ENCODE peak calls at places on chromosome 19, in six cellular contexts. One of them, this sample, is unnamed.

GRCh38 chr19:19105365-19106060 is 32.8 kb downstream of the TMEM161A start:
- DNase-seq in NCI-H1092 treated with DMSO at 0.1 percent for 48 hours: no peak
- DNase-seq in BJ: no peak
- DNase-seq in HCT116: peak
- DNase-seq in heart right ventricle: peak
- DNase-seq in gastrocnemius medialis: no peak
- DNase-seq in this sample: no peak

GRCh38 chr19:5648464-5648863 is 25.6 kb downstream of the SAFB start:
- DNase-seq in NCI-H1092 treated with DMSO at 0.1 percent for 48 hours: no peak
- DNase-seq in HCT116: no peak
- DNase-seq in gastrocnemius medialis: no peak
- DNase-seq in heart right ventricle: no peak
- DNase-seq in BJ: no peak
- DNase-seq in this sample: no peak

GRCh38 chr19:282501-282900 is 8.7 kb downstream of the PLPP2 start:
- DNase-seq in HCT116: no peak
- DNase-seq in NCI-H1092 treated with DMSO at 0.1 percent for 48 hours: no peak
- DNase-seq in BJ: no peak
- DNase-seq in heart right ventricle: no peak
- DNase-seq in gastrocnemius medialis: no peak
- DNase-seq in this sample: peak

GRCh38 chr19:19464339-19465098 is 50.8 kb downstream of the TSSK6 start:
- DNase-seq in gastrocnemius medialis: no peak
- DNase-seq in heart right ventricle: no peak
- DNase-seq in NCI-H1092 treated with DMSO at 0.1 percent for 48 hours: no peak
- DNase-seq in BJ: no peak
- DNase-seq in HCT116: no peak
- DNase-seq in this sample: no peak

GRCh38 chr19:45402469-45403070 is 2.3 kb downstream of the PPP1R13L start:
- DNase-seq in heart right ventricle: no peak
- DNase-seq in HCT116: no peak
- DNase-seq in NCI-H1092 treated with DMSO at 0.1 percent for 48 hours: no peak
- DNase-seq in gastrocnemius medialis: no peak
- DNase-seq in BJ: no peak
- DNase-seq in this sample: no peak

GRCh38 chr19:55210120-55210493 is 806 bp upstream of the PTPRH start:
- DNase-seq in BJ: peak
- DNase-seq in HCT116: peak
- DNase-seq in gastrocnemius medialis: no peak
- DNase-seq in NCI-H1092 treated with DMSO at 0.1 percent for 48 hours: peak
- DNase-seq in heart right ventricle: no peak
- DNase-seq in this sample: no peak

GRCh38 chr19:42281175-42282035 is 12.4 kb downstream of the CIC start:
- DNase-seq in heart right ventricle: peak
- DNase-seq in NCI-H1092 treated with DMSO at 0.1 percent for 48 hours: peak
- DNase-seq in BJ: no peak
- DNase-seq in gastrocnemius medialis: no peak
- DNase-seq in HCT116: no peak
- DNase-seq in this sample: peak

GRCh38 chr19:28436320-28436719 is 776.6 kb downstream of the UQCRFS1 start:
- DNase-seq in NCI-H1092 treated with DMSO at 0.1 percent for 48 hours: peak
- DNase-seq in BJ: no peak
- DNase-seq in gastrocnemius medialis: no peak
- DNase-seq in HCT116: no peak
- DNase-seq in heart right ventricle: no peak
- DNase-seq in this sample: peak

GRCh38 chr19:4913996-4914735 is 4.9 kb downstream of the UHRF1 start:
- DNase-seq in BJ: no peak
- DNase-seq in gastrocnemius medialis: no peak
- DNase-seq in heart right ventricle: no peak
- DNase-seq in HCT116: no peak
- DNase-seq in NCI-H1092 treated with DMSO at 0.1 percent for 48 hours: no peak
- DNase-seq in this sample: no peak

GRCh38 chr19:14347999-14348889 is 33.0 kb upstream of the ADGRE5 start:
- DNase-seq in NCI-H1092 treated with DMSO at 0.1 percent for 48 hours: peak
- DNase-seq in HCT116: no peak
- DNase-seq in BJ: no peak
- DNase-seq in heart right ventricle: peak
- DNase-seq in gastrocnemius medialis: peak
- DNase-seq in this sample: peak

GRCh38 chr19:52722062-52723005 is 12.5 kb downstream of the ZNF611 start:
- DNase-seq in NCI-H1092 treated with DMSO at 0.1 percent for 48 hours: no peak
- DNase-seq in heart right ventricle: no peak
- DNase-seq in gastrocnemius medialis: no peak
- DNase-seq in BJ: peak
- DNase-seq in HCT116: no peak
- DNase-seq in this sample: no peak

GRCh38 chr19:5232798-5233505 is 107.7 kb downstream of the PTPRS start:
- DNase-seq in gastrocnemius medialis: no peak
- DNase-seq in heart right ventricle: no peak
- DNase-seq in BJ: no peak
- DNase-seq in NCI-H1092 treated with DMSO at 0.1 percent for 48 hours: no peak
- DNase-seq in HCT116: no peak
- DNase-seq in this sample: no peak

GRCh38 chr19:14475251-14476073 is at the start of gene PTGER1:
- DNase-seq in NCI-H1092 treated with DMSO at 0.1 percent for 48 hours: no peak
- DNase-seq in HCT116: peak
- DNase-seq in BJ: no peak
- DNase-seq in heart right ventricle: no peak
- DNase-seq in gastrocnemius medialis: no peak
- DNase-seq in this sample: no peak

GRCh38 chr19:47351545-47351944 is 2.4 kb downstream of the DHX34 start:
- DNase-seq in gastrocnemius medialis: no peak
- DNase-seq in BJ: no peak
- DNase-seq in NCI-H1092 treated with DMSO at 0.1 percent for 48 hours: no peak
- DNase-seq in heart right ventricle: no peak
- DNase-seq in HCT116: peak
- DNase-seq in this sample: no peak

GRCh38 chr19:4357921-4358326 is 14.6 kb downstream of the MPND start:
- DNase-seq in NCI-H1092 treated with DMSO at 0.1 percent for 48 hours: no peak
- DNase-seq in gastrocnemius medialis: no peak
- DNase-seq in heart right ventricle: no peak
- DNase-seq in BJ: no peak
- DNase-seq in HCT116: no peak
- DNase-seq in this sample: no peak

GRCh38 chr19:45670670-45671453 is 2.8 kb downstream of the GIPR start:
- DNase-seq in NCI-H1092 treated with DMSO at 0.1 percent for 48 hours: no peak
- DNase-seq in HCT116: peak
- DNase-seq in BJ: no peak
- DNase-seq in heart right ventricle: peak
- DNase-seq in gastrocnemius medialis: no peak
- DNase-seq in this sample: no peak

GRCh38 chr19:35476149-35476548 is 14.1 kb downstream of the KRTDAP start:
- DNase-seq in heart right ventricle: no peak
- DNase-seq in BJ: no peak
- DNase-seq in gastrocnemius medialis: no peak
- DNase-seq in HCT116: peak
- DNase-seq in NCI-H1092 treated with DMSO at 0.1 percent for 48 hours: no peak
- DNase-seq in this sample: no peak

GRCh38 chr19:44757057-44757734 is 8.7 kb downstream of the BCL3 start:
- DNase-seq in gastrocnemius medialis: no peak
- DNase-seq in BJ: no peak
- DNase-seq in HCT116: no peak
- DNase-seq in heart right ventricle: peak
- DNase-seq in NCI-H1092 treated with DMSO at 0.1 percent for 48 hours: no peak
- DNase-seq in this sample: no peak

GRCh38 chr19:50430888-50431342 is 1.8 kb upstream of the MYBPC2 start:
- DNase-seq in NCI-H1092 treated with DMSO at 0.1 percent for 48 hours: no peak
- DNase-seq in BJ: no peak
- DNase-seq in heart right ventricle: no peak
- DNase-seq in gastrocnemius medialis: no peak
- DNase-seq in HCT116: no peak
- DNase-seq in this sample: no peak

GRCh38 chr19:3821857-3822364 is 35.7 kb upstream of the MATK start:
- DNase-seq in gastrocnemius medialis: no peak
- DNase-seq in HCT116: peak
- DNase-seq in heart right ventricle: peak
- DNase-seq in NCI-H1092 treated with DMSO at 0.1 percent for 48 hours: peak
- DNase-seq in BJ: no peak
- DNase-seq in this sample: no peak

GRCh38 chr19:9827325-9828238 is at the start of gene UBL5:
- DNase-seq in BJ: peak
- DNase-seq in HCT116: peak
- DNase-seq in NCI-H1092 treated with DMSO at 0.1 percent for 48 hours: peak
- DNase-seq in gastrocnemius medialis: peak
- DNase-seq in heart right ventricle: peak
- DNase-seq in this sample: peak

GRCh38 chr19:46428278-46429141 is at the start of gene PNMA8C:
- DNase-seq in NCI-H1092 treated with DMSO at 0.1 percent for 48 hours: peak
- DNase-seq in HCT116: no peak
- DNase-seq in BJ: no peak
- DNase-seq in heart right ventricle: peak
- DNase-seq in gastrocnemius medialis: no peak
- DNase-seq in this sample: peak

GRCh38 chr19:9073806-9074205 is 13.1 kb upstream of the OR1M1 start:
- DNase-seq in HCT116: no peak
- DNase-seq in BJ: no peak
- DNase-seq in gastrocnemius medialis: no peak
- DNase-seq in NCI-H1092 treated with DMSO at 0.1 percent for 48 hours: no peak
- DNase-seq in heart right ventricle: no peak
- DNase-seq in this sample: no peak

GRCh38 chr19:4589579-4590410 is 30.3 kb upstream of the SEMA6B start:
- DNase-seq in NCI-H1092 treated with DMSO at 0.1 percent for 48 hours: peak
- DNase-seq in HCT116: no peak
- DNase-seq in gastrocnemius medialis: no peak
- DNase-seq in BJ: no peak
- DNase-seq in heart right ventricle: no peak
- DNase-seq in this sample: no peak

GRCh38 chr19:49889687-49890348 is 6.9 kb downstream of the IL4I1 start:
- DNase-seq in NCI-H1092 treated with DMSO at 0.1 percent for 48 hours: peak
- DNase-seq in BJ: no peak
- DNase-seq in HCT116: peak
- DNase-seq in heart right ventricle: peak
- DNase-seq in gastrocnemius medialis: peak
- DNase-seq in this sample: no peak

GRCh38 chr19:32798201-32798600 is 71.4 kb downstream of the SLC7A9 start:
- DNase-seq in HCT116: no peak
- DNase-seq in NCI-H1092 treated with DMSO at 0.1 percent for 48 hours: no peak
- DNase-seq in heart right ventricle: no peak
- DNase-seq in BJ: no peak
- DNase-seq in gastrocnemius medialis: no peak
- DNase-seq in this sample: no peak

GRCh38 chr19:10517760-10518443 is 655 bp upstream of the S1PR5 start:
- DNase-seq in heart right ventricle: peak
- DNase-seq in HCT116: no peak
- DNase-seq in NCI-H1092 treated with DMSO at 0.1 percent for 48 hours: no peak
- DNase-seq in BJ: no peak
- DNase-seq in gastrocnemius medialis: no peak
- DNase-seq in this sample: peak

GRCh38 chr19:45676851-45677263 is 8.8 kb downstream of the GIPR start:
- DNase-seq in NCI-H1092 treated with DMSO at 0.1 percent for 48 hours: no peak
- DNase-seq in BJ: no peak
- DNase-seq in heart right ventricle: no peak
- DNase-seq in gastrocnemius medialis: no peak
- DNase-seq in HCT116: no peak
- DNase-seq in this sample: no peak

GRCh38 chr19:3543150-3544053 is 4.4 kb downstream of the TEKTIP1 start:
- DNase-seq in NCI-H1092 treated with DMSO at 0.1 percent for 48 hours: no peak
- DNase-seq in HCT116: no peak
- DNase-seq in gastrocnemius medialis: no peak
- DNase-seq in BJ: no peak
- DNase-seq in heart right ventricle: no peak
- DNase-seq in this sample: no peak

GRCh38 chr19:35879770-35880317 is 11.5 kb downstream of the APLP1 start:
- DNase-seq in gastrocnemius medialis: peak
- DNase-seq in BJ: peak
- DNase-seq in HCT116: peak
- DNase-seq in NCI-H1092 treated with DMSO at 0.1 percent for 48 hours: no peak
- DNase-seq in heart right ventricle: peak
- DNase-seq in this sample: peak

GRCh38 chr19:11931051-11931450 is 6.1 kb downstream of the ZNF700 start:
- DNase-seq in heart right ventricle: no peak
- DNase-seq in HCT116: no peak
- DNase-seq in BJ: no peak
- DNase-seq in NCI-H1092 treated with DMSO at 0.1 percent for 48 hours: no peak
- DNase-seq in gastrocnemius medialis: no peak
- DNase-seq in this sample: no peak

GRCh38 chr19:46133101-46133627 is 8.7 kb upstream of the IGFL3 start:
- DNase-seq in heart right ventricle: peak
- DNase-seq in HCT116: peak
- DNase-seq in BJ: peak
- DNase-seq in gastrocnemius medialis: peak
- DNase-seq in NCI-H1092 treated with DMSO at 0.1 percent for 48 hours: peak
- DNase-seq in this sample: peak

GRCh38 chr19:9498183-9498902 is at the start of gene ZNF560:
- DNase-seq in BJ: no peak
- DNase-seq in HCT116: no peak
- DNase-seq in heart right ventricle: no peak
- DNase-seq in NCI-H1092 treated with DMSO at 0.1 percent for 48 hours: no peak
- DNase-seq in gastrocnemius medialis: no peak
- DNase-seq in this sample: no peak

GRCh38 chr19:31054430-31054829 is 294.8 kb downstream of the TSHZ3 start:
- DNase-seq in HCT116: no peak
- DNase-seq in NCI-H1092 treated with DMSO at 0.1 percent for 48 hours: no peak
- DNase-seq in BJ: no peak
- DNase-seq in heart right ventricle: peak
- DNase-seq in gastrocnemius medialis: no peak
- DNase-seq in this sample: no peak

GRCh38 chr19:19866599-19867248 is 1.0 kb downstream of the ZNF253 start:
- DNase-seq in heart right ventricle: peak
- DNase-seq in BJ: no peak
- DNase-seq in HCT116: no peak
- DNase-seq in NCI-H1092 treated with DMSO at 0.1 percent for 48 hours: peak
- DNase-seq in gastrocnemius medialis: no peak
- DNase-seq in this sample: peak